ENCODE peak calls at places on chromosomes 12 and 14, in nine cellular contexts. J is HL-60, Z is GM23338, R is spleen, I is esophagus muscularis mucosa, H is upper lobe of left lung, A is SK-N-SH, U is suprapubic skin, L is stomach. S is an unnamed sample.

GRCh38 chr14:22570132-22570949 is 18.7 kb downstream of the DAD1 start:
- DNase-seq in R (no peak), I (no peak), U (peak; percentile 81), A (peak; percentile 71), L (peak; percentile 79), H (no peak), Z (peak; percentile 98), J (peak; percentile 79), S (no peak)

GRCh38 chr14:90111895-90112534 is 50.2 kb downstream of the KCNK13 start:
- DNase-seq in J (no peak), U (no peak), A (no peak), I (no peak), L (no peak), Z (no peak), R (no peak), H (no peak), S (no peak)

GRCh38 chr14:56949828-56950227 is 139.5 kb upstream of the OTX2 start:
- DNase-seq in R (no peak), A (no peak), H (no peak), L (no peak), J (no peak), Z (no peak), U (no peak), I (no peak), S (no peak)

GRCh38 chr14:88249266-88249665 is 73.8 kb downstream of the KCNK10 start:
- DNase-seq in R (no peak), L (no peak), I (no peak), J (no peak), Z (no peak), U (no peak), H (no peak), A (no peak), S (no peak)

GRCh38 chr12:54125950-54126695 is 62.7 kb downstream of the SMUG1 start:
- DNase-seq in A (peak; percentile 78), U (no peak), R (peak; percentile 67), H (peak; percentile 82), I (no peak), Z (peak; percentile 39), J (no peak), L (peak; percentile 75), S (no peak)

GRCh38 chr12:47754881-47755280 is 3.8 kb downstream of the RAPGEF3 start:
- DNase-seq in A (no peak), H (no peak), U (no peak), Z (no peak), J (no peak), I (no peak), R (peak; percentile 66), L (peak; percentile 93), S (no peak)

GRCh38 chr12:3184485-3184884 is 107.3 kb downstream of the TSPAN9 start:
- DNase-seq in A (no peak), J (no peak), Z (no peak), R (no peak), U (no peak), I (no peak), H (no peak), L (no peak), S (no peak)

GRCh38 chr14:71361335-71361734 is 454.1 kb downstream of the PCNX1 start:
- DNase-seq in Z (no peak), A (no peak), I (no peak), L (no peak), J (peak; percentile 14), U (no peak), R (no peak), H (no peak), S (no peak)

GRCh38 chr12:24778486-24779304 is 170.2 kb downstream of the BCAT1 start:
- DNase-seq in U (no peak), H (no peak), Z (peak; percentile 77), I (no peak), L (no peak), J (no peak), A (peak; percentile 11), R (no peak), S (no peak)

GRCh38 chr14:24463806-24464785 is 21.5 kb upstream of the SDR39U1 start:
- DNase-seq in R (no peak), J (no peak), Z (no peak), H (no peak), A (no peak), U (no peak), L (no peak), I (no peak), S (no peak)

GRCh38 chr12:120100630-120101029 is 15.9 kb downstream of the RAB35 start:
- DNase-seq in R (no peak), L (peak; percentile 76), U (no peak), H (no peak), I (no peak), J (no peak), A (peak; percentile 86), Z (no peak), S (no peak)

GRCh38 chr14:71133296-71133695 is 226.0 kb downstream of the PCNX1 start:
- DNase-seq in Z (no peak), L (no peak), A (no peak), I (peak; percentile 47), J (no peak), U (no peak), R (no peak), H (no peak), S (no peak)

DNA sequence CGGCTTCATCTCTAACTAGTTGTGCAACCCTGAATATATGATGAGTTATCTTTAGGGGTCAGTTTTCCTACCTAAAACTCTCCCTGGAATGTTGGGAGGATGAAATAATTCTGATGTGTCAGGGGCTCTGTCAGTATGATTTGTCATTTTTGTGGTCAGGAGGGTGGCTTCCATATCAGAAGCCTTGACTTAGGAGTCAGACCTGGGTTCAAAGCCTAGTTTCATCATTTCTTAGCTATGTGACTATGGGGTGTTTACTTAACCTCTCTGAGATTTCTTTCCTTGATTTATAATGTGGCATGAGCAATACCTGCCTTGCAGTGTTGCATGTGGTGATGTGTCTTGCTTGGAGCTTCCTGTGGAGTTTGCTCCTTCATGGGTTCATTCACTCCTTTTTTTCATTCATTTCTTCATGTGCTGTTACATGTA is 146.8 kb downstream of the CHST11 start:
- DNase-seq in A (no peak), L (no peak), Z (no peak), U (no peak), J (no peak), R (no peak), H (no peak), I (no peak), S (no peak)
- H3K4me3 ChIP-seq in A (no peak overlapping the region), L (no peak overlapping the region), Z (no peak overlapping the region), U (no peak overlapping the region), J (no peak overlapping the region), R (no peak overlapping the region), H (no peak overlapping the region), I (no peak overlapping the region), S (no peak overlapping the region)

GRCh38 chr14:81533536-81534343 is at the start of gene SEL1L:
- DNase-seq in L (peak; percentile 99), R (peak; percentile 98), J (peak; percentile 100), A (peak; percentile 92), H (peak; percentile 99), Z (peak; percentile 100), I (peak; percentile 100), U (peak; percentile 100), S (peak; percentile 100)
- TF ChIP-seq POLR2AphosphoS5 in L (peak; percentile 30), R (peak; percentile 97), J (peak; percentile 82), A (peak; percentile 54), H (peak; percentile 85), Z (peak; percentile 83), I (peak; percentile 79), U (no peak), S (peak; percentile 76)

DNA sequence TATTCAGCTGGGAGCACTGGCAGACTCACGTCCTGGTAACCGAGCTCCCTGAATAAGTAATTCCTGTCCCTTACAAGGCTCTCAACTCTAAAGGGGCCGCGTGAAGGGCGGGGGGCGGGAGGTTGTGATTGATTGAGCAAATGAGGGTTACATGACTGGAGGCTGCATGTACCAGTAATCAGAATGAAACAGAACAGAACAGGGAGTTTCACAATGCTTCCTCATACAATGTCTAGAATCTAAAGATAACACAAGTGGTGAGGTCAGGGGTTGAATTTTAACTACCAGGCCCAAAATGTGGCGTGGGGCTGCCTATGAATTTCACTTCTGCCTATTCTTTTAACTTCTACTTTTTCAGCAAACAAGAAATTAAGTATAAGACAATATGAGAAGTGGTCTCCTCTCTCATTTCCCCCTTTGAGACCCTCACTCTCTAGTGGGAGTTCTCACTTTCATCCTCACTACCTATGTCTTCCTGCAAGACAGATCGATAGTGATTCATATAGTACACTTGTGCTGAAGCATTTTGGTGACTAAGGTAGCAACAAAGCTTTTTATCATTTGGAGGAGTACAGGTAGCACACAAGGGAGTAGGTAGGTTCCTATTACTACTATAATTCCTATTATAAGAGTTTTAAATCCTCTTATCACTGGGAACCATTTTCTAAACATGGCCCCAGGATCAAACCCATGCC is 239.8 kb downstream of the KTN1 start:
- DNase-seq in I (no peak), L (no peak), Z (no peak), R (no peak), U (no peak), H (no peak), A (no peak), J (no peak), S (no peak)
- H3K4me3 ChIP-seq in I (no peak overlapping the region), L (no peak overlapping the region), Z (no peak overlapping the region), R (no peak overlapping the region), U (no peak overlapping the region), H (no peak overlapping the region), A (no peak overlapping the region), J (no peak overlapping the region), S (no peak overlapping the region)

GRCh38 chr12:94971923-94972322 is 31.6 kb downstream of the NDUFA12 start:
- DNase-seq in H (no peak), A (no peak), J (no peak), I (no peak), R (no peak), U (no peak), L (no peak), Z (no peak), S (no peak)

GRCh38 chr12:94973202-94973601 is 30.3 kb downstream of the NDUFA12 start:
- DNase-seq in H (no peak), R (no peak), J (no peak), I (no peak), Z (no peak), L (no peak), A (no peak), U (no peak), S (no peak)

GRCh38 chr12:94972795-94973194 is 30.7 kb downstream of the NDUFA12 start:
- DNase-seq in Z (no peak), I (no peak), L (no peak), J (no peak), U (no peak), A (no peak), H (no peak), R (no peak), S (no peak)

GRCh38 chr12:94969424-94969823 is 34.1 kb downstream of the NDUFA12 start:
- DNase-seq in J (peak; percentile 32), L (no peak), H (no peak), I (no peak), R (no peak), A (no peak), U (no peak), Z (no peak), S (no peak)

DNA sequence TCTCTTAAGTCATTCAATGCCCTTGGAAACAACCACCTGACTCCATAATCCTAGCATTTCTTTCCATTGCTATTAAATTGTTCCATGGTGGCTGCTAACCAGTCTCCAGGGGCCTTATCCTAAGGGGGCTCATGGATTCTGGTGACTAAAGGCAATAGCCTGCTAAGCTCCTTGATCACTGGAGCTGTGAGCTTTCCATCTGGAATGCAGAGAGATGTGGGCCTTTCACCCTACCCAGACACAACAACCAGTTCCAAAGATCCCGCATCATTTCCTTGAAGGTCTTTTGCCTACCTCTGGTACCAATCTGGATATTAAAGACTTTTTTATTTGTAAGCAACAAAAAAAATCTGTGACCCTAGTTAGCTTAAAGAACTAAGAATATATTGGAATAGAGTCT is 32.9 kb downstream of the NDUFA12 start:
- DNase-seq in L (no peak), U (no peak), R (no peak), I (no peak), A (no peak), H (no peak), Z (no peak), J (no peak), S (no peak)
- TF ChIP-seq POLR2AphosphoS5 in L (no peak), U (no peak), R (no peak), I (no peak), A (no peak), H (no peak), Z (no peak), J (no peak), S (no peak)

S was measured in breast epithelium.